ENCODE peak calls at places on chromosomes 1 and 21, in nine cellular contexts. Y, N, U, B, X, R, D, M and I are unnamed samples.

GRCh38 chr1:232841823-232842565 is 36.8 kb downstream of the MAP10 start:
- DNase-seq in Y (no peak), N (no peak), U (no peak), B (no peak), X (no peak), R (no peak), D (no peak), M (no peak), I (no peak)

GRCh38 chr1:164794310-164794709 is 235.3 kb downstream of the PBX1 start:
- DNase-seq in Y (no peak), N (peak; percentile 96), U (no peak), B (peak; percentile 43), X (no peak), R (no peak), D (peak; percentile 96), M (peak; percentile 54), I (no peak)

GRCh38 chr1:33008051-33008914 is 28.4 kb downstream of the AK2 start:
- DNase-seq in Y (no peak), N (no peak), U (no peak), B (no peak), X (no peak), R (no peak), D (peak; percentile 21), M (peak; percentile 75), I (no peak)

GRCh38 chr1:37765937-37766664 is 1.2 kb upstream of the EPHA10 start:
- DNase-seq in Y (no peak), N (no peak), U (no peak), B (no peak), X (no peak), R (no peak), D (no peak), M (no peak), I (no peak)

GRCh38 chr21:35585878-35586277 is 474.4 kb downstream of the SETD4 start:
- DNase-seq in Y (no peak), N (no peak), U (no peak), B (no peak), X (no peak), R (no peak), D (no peak), M (no peak), I (no peak)

GRCh38 chr1:183673605-183674150 is 20.6 kb upstream of the APOBEC4 start:
- DNase-seq in Y (no peak), N (peak; percentile 19), U (no peak), B (no peak), X (no peak), R (no peak), D (peak; percentile 2), M (no peak), I (no peak)

GRCh38 chr1:159889821-159890252 is 10.1 kb downstream of the CFAP45 start:
- DNase-seq in Y (no peak), N (peak; percentile 96), U (no peak), B (peak; percentile 84), X (peak; percentile 61), R (peak; percentile 79), D (peak; percentile 94), M (no peak), I (no peak)

GRCh38 chr1:31535561-31535960 is 40.8 kb upstream of the TINAGL1 start:
- DNase-seq in Y (no peak), N (peak; percentile 9), U (no peak), B (no peak), X (no peak), R (no peak), D (no peak), M (no peak), I (no peak)

DNA sequence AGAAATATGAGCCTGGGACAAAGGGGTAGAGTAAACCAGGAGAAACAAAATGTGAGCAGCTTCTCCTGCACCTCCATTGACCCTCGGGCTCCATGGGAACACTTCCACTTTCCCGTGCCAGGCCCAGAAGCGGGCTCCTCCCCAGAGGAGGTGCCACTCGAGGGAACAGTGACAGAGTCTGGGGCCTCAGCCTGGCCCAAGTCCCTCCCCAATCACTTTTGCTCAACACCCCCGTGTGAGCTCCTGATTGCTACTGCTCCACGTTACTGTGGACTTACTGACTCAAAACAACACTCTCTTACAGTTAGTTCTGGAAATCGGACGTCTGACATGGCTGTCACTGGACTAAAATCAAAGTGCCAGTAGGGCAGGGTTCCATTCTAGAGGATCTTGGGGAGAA is 17.7 kb upstream of the KLHDC7A start:
- DNase-seq in Y (no peak), N (no peak), U (no peak), B (no peak), X (no peak), R (no peak), D (no peak), M (no peak), I (no peak)
- H3K27ac ChIP-seq in Y (no peak overlapping the region), N (no peak overlapping the region), U (no peak overlapping the region), B (no peak overlapping the region), X (no peak overlapping the region), R (no peak overlapping the region), D (no peak overlapping the region), M (no peak overlapping the region), I (no peak overlapping the region)

GRCh38 chr1:66618390-66618789 is 84.4 kb downstream of the SGIP1 start:
- DNase-seq in Y (no peak), N (no peak), U (no peak), B (no peak), X (no peak), R (no peak), D (no peak), M (no peak), I (no peak)

GRCh38 chr1:66613187-66613586 is 79.2 kb downstream of the SGIP1 start:
- DNase-seq in Y (no peak), N (no peak), U (no peak), B (no peak), X (no peak), R (no peak), D (no peak), M (no peak), I (no peak)

DNA sequence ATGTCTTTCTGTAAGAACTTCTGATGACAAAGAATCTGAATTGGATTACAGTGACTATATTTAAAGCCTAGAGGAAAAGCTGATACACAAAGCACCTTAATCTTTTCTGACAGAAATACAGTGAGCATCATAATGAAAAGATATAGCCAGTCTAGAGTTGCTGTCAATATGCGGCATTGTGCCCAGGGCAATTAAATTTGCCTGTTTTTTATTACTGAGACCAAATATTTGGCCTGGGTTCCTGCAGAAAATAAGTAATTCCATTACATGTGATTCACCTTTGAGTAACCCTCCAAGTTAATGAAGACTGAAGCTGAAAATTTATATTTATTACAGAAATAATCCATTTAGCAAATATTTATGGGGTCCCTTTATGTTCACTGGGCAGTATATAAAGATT is 83.4 kb downstream of the SGIP1 start:
- DNase-seq in Y (no peak), N (no peak), U (no peak), B (no peak), X (no peak), R (no peak), D (no peak), M (no peak), I (no peak)
- H3K4me1 ChIP-seq in Y (no peaks in the 10 kb centered on the region), N (no peaks in the 10 kb centered on the region), U (no peaks in the 10 kb centered on the region), B (peaks cover 3% of the 10 kb centered on the region), X (no peaks in the 10 kb centered on the region), R (no peaks in the 10 kb centered on the region), D (no peaks in the 10 kb centered on the region), M (no peaks in the 10 kb centered on the region), I (no peaks in the 10 kb centered on the region)

GRCh38 chr1:228152097-228152917 is 2.6 kb downstream of the GJC2 start:
- DNase-seq in Y (peak; percentile 72), N (no peak), U (peak; percentile 38), B (no peak), X (no peak), R (no peak), D (no peak), M (no peak), I (no peak)

GRCh38 chr1:228155596-228156517 is 6.1 kb downstream of the GJC2 start:
- DNase-seq in Y (peak; percentile 67), N (no peak), U (peak; percentile 22), B (no peak), X (peak; percentile 9), R (no peak), D (no peak), M (no peak), I (no peak)

GRCh38 chr1:228154685-228155571 is 5.2 kb downstream of the GJC2 start:
- DNase-seq in Y (peak; percentile 55), N (no peak), U (peak; percentile 21), B (no peak), X (peak; percentile 19), R (no peak), D (no peak), M (no peak), I (no peak)

GRCh38 chr1:228152918-228153258 is 3.2 kb downstream of the GJC2 start:
- DNase-seq in Y (peak; percentile 47), N (no peak), U (no peak), B (no peak), X (no peak), R (no peak), D (no peak), M (no peak), I (no peak)

DNA sequence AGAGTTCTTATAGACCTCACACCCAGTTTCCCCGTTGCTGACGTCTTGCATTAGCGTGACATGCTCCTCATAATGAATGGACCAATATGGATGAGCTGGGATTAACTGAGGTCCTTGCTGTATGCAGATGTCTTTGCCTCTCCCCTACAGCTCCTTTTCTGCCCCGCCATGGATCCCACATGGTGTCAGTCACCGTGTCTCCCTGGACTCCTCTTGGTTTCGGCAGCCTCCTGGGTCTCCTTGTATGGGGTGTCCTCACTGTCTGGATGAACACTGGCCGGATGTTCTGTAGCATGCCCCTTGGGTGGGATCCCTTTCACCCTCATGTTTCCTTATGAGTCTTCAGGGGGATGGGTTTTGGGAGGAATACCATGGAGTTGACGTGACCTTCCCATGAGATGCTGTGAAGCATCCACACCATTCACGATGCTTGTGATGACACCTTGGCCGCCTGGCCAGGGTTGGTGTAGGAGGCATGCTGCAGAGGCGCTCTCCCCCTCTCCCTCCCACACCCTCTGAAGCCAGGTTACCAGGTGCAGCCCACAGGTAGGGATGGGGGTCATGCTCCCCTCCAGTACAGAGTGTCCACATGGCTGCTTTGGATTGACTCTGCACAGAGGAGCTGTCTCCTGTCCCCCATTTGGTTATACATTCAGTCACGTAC is 4.4 kb downstream of the GJC2 start:
- DNase-seq in Y (peak; percentile 60), N (no peak), U (no peak), B (no peak), X (peak; percentile 24), R (no peak), D (no peak), M (no peak), I (no peak)
- H3K27ac ChIP-seq in Y (no peak overlapping the region), N (no peak overlapping the region), U (no peak overlapping the region), B (no peak overlapping the region), X (no peak overlapping the region), R (no peak overlapping the region), D (no peak overlapping the region), M (no peak overlapping the region), I (no peak overlapping the region)

GRCh38 chr1:175002910-175003517 is 3.3 kb downstream of the CACYBP start:
- DNase-seq in Y (no peak), N (no peak), U (no peak), B (no peak), X (no peak), R (no peak), D (no peak), M (no peak), I (no peak)

GRCh38 chr1:174999216-174999925 is 376 bp upstream of the CACYBP start:
- DNase-seq in Y (peak; percentile 99), N (peak; percentile 99), U (peak; percentile 98), B (peak; percentile 100), X (peak; percentile 97), R (peak; percentile 98), D (peak; percentile 98), M (peak; percentile 98), I (peak; percentile 98)

GRCh38 chr1:174998569-174999215 is 1.1 kb upstream of the CACYBP start:
- DNase-seq in Y (no peak), N (peak; percentile 51), U (no peak), B (peak; percentile 54), X (no peak), R (peak; percentile 41), D (peak; percentile 39), M (peak; percentile 64), I (peak; percentile 48)

GRCh38 chr1:175000697-175001187 is 995 bp downstream of the CACYBP start:
- DNase-seq in Y (no peak), N (peak; percentile 18), U (no peak), B (no peak), X (no peak), R (no peak), D (no peak), M (no peak), I (no peak)

GRCh38 chr1:174999926-175000696 is at the start of gene CACYBP:
- DNase-seq in Y (no peak), N (peak; percentile 38), U (no peak), B (no peak), X (no peak), R (peak; percentile 43), D (peak; percentile 18), M (peak; percentile 49), I (peak; percentile 43)
- H3K4me1 ChIP-seq in Y (no peaks in the 10 kb centered on the region), N (peaks cover 9% of the 10 kb centered on the region), U (peaks cover 8% of the 10 kb centered on the region), B (peaks cover 37% of the 10 kb centered on the region), X (peaks cover 4% of the 10 kb centered on the region), R (peaks cover 63% of the 10 kb centered on the region), D (peaks cover 21% of the 10 kb centered on the region), M (peaks cover 41% of the 10 kb centered on the region), I (peaks cover 5% of the 10 kb centered on the region)